ENCODE peak calls at places on chromosome 11, in ten cellular contexts. F is HCT116; L is ovary; K is prostate gland; Y is K562; N is H9; C is HFFc6; W is osteoblast; B is nephron progenitor cell; M is CD4-positive, alpha-beta T cell. Q is an unnamed sample.

GRCh38 chr11:74321487-74322188 is 10.2 kb upstream of the P4HA3 start:
- DNase-seq in F (no peak), L (no peak), K (no peak), Y (peak; percentile 59), N (no peak), C (no peak), W (no peak), B (peak; percentile 18), M (peak; percentile 12), Q (no peak)

GRCh38 chr11:62273789-62274275 is 3.9 kb downstream of the SCGB2A2 start:
- DNase-seq in F (no peak), L (no peak), K (no peak), Y (no peak), N (peak; percentile 35), C (no peak), W (no peak), B (no peak), M (no peak), Q (no peak)

GRCh38 chr11:94734563-94735275 is 33.4 kb upstream of the AMOTL1 start:
- DNase-seq in F (peak; percentile 54), L (no peak), K (no peak), Y (peak; percentile 45), N (peak; percentile 81), C (no peak), W (no peak), B (peak; percentile 36), M (no peak), Q (no peak)

GRCh38 chr11:45924927-45925326 is 2.5 kb downstream of the LARGE2 start:
- DNase-seq in F (no peak), L (no peak), K (no peak), Y (no peak), N (peak; percentile 18), C (no peak), W (peak; percentile 86), B (no peak), M (no peak), Q (peak; percentile 7)

GRCh38 chr11:112300094-112300786 is 39.6 kb upstream of the PLET1 start:
- DNase-seq in F (no peak), L (no peak), K (no peak), Y (no peak), N (no peak), C (no peak), W (no peak), B (no peak), M (no peak), Q (no peak)

GRCh38 chr11:75532200-75532972 is 6.6 kb upstream of the GDPD5 start:
- DNase-seq in F (peak; percentile 56), L (peak; percentile 76), K (peak; percentile 45), Y (peak; percentile 91), N (peak; percentile 85), C (peak; percentile 38), W (peak; percentile 95), B (peak; percentile 87), M (peak; percentile 74), Q (peak; percentile 79)

GRCh38 chr11:16897460-16898061 is 116.7 kb downstream of the PLEKHA7 start:
- DNase-seq in F (no peak), L (no peak), K (no peak), Y (no peak), N (peak; percentile 72), C (no peak), W (no peak), B (no peak), M (no peak), Q (no peak)

GRCh38 chr11:92556435-92556834 is 331.8 kb downstream of the FAT3 start:
- DNase-seq in F (no peak), L (no peak), K (no peak), Y (no peak), N (no peak), C (no peak), W (no peak), B (peak; percentile 36), M (no peak), Q (no peak)

GRCh38 chr11:65636108-65636809 is 1.6 kb upstream of the SIPA1 start:
- DNase-seq in F (no peak), L (no peak), K (no peak), Y (peak; percentile 92), N (no peak), C (no peak), W (no peak), B (no peak), M (no peak), Q (no peak)

GRCh38 chr11:8713760-8714159 is 31.2 kb downstream of the RPL27A start:
- DNase-seq in F (no peak), L (no peak), K (no peak), Y (no peak), N (no peak), C (no peak), W (peak; percentile 44), B (no peak), M (no peak), Q (no peak)

GRCh38 chr11:125464266-125464662 is 31.8 kb downstream of the FEZ1 start:
- DNase-seq in F (no peak), L (no peak), K (no peak), Y (peak; percentile 45), N (no peak), C (no peak), W (peak; percentile 14), B (no peak), M (no peak), Q (no peak)

GRCh38 chr11:104830080-104830479 is 68.2 kb downstream of the CASP12 start:
- DNase-seq in F (peak; percentile 1), L (no peak), K (no peak), Y (no peak), N (no peak), C (no peak), W (peak; percentile 21), B (no peak), M (no peak), Q (no peak)

GRCh38 chr11:128421577-128421976 is 165.8 kb downstream of the ETS1 start:
- DNase-seq in F (no peak), L (no peak), K (no peak), Y (no peak), N (no peak), C (peak; percentile 70), W (peak; percentile 51), B (no peak), M (no peak), Q (no peak)

GRCh38 chr11:3723014-3723708 is 52.0 kb upstream of the CHRNA10 start:
- DNase-seq in F (no peak), L (no peak), K (no peak), Y (no peak), N (no peak), C (peak; percentile 98), W (peak; percentile 73), B (no peak), M (no peak), Q (no peak)

GRCh38 chr11:50298182-50298988 is 265.7 kb downstream of the OR4C45 start:
- DNase-seq in F (no peak), L (no peak), K (no peak), Y (peak; percentile 85), N (no peak), C (no peak), W (no peak), B (no peak), M (no peak), Q (no peak)
- TF ChIP-seq CTCF in F (no peak), L (no peak), K (no peak), Y (no peak), N (no peak), C (no peak), W (no peak), B (no peak), M (no peak), Q (no peak)

GRCh38 chr11:81002374-81002773 is 1561.5 kb upstream of the TENM4 start:
- DNase-seq in F (no peak), L (no peak), K (no peak), Y (no peak), N (no peak), C (no peak), W (no peak), B (no peak), M (no peak), Q (no peak)
- TF ChIP-seq CTCF in F (no peak), L (no peak), K (no peak), Y (no peak), N (no peak), C (no peak), W (no peak), B (no peak), M (no peak), Q (no peak)

DNA sequence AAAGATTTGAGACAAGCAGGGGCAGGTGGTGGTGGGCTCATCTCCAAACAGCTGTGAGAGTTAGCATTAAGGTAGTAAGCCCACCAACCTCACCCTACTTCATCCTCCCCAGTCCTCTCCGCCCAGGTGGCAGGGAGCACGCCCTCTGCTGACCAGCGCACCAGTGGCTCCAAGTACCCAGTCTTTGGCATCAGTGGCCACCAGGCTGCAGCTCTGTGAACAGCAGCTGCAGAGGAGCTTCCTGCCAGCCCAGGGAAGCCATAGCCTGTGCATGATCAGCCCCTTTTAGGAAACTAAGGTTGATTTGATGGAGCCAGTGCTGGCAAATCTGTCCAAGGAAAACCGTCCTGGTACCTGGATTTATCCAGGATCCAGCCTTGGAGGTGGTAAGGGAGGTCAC is 21.7 kb downstream of the CAVIN3 start:
- DNase-seq in F (peak; percentile 51), L (no peak), K (no peak), Y (peak; percentile 12), N (peak; percentile 93), C (peak; percentile 45), W (peak; percentile 35), B (peak; percentile 46), M (no peak), Q (no peak)
- TF ChIP-seq CTCF in F (peak; percentile 97), L (no peak), K (no peak), Y (peak; percentile 98), N (peak; percentile 94), C (peak; percentile 75), W (peak; percentile 65), B (peak; percentile 41), M (no peak), Q (peak; percentile 22)

DNA sequence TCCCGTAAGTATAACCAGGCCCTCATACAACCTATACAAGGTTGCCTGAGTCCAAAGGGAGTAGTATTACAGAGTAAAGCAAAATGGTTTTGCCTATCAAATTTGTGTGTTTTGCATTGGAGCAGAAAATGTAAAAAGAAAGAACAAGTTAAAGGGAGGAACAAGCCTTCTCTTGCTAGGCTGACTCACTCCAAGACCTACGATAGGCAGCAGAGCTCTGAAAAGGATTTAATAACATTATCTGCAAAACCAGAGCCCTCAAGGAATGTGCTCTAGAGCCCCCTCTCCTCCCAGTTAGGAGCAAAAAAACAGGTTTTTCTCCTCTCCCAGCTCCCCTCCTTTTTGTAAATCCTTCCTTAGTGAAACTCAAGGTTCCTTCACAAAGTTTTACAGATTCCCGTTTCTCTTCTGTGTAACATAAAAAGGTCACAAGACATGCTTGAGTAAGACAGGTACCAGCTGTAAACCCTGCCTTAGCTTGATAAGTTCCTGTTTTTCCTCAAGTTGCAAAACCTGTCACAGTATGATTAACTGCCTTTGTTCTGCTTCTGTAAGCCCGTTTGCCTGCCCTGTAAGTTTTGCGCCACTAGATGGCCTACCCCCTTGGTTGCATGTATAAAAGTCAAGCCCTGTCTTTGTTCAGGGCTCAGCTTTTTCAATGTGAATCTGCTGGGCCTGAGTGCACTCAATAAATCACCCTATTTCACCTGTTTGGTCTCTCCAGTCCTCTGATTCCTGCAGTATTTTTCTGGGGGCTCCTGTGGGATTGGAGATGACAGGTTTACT is 498.2 kb downstream of the KCNA4 start:
- DNase-seq in F (no peak), L (no peak), K (no peak), Y (no peak), N (peak; percentile 47), C (no peak), W (no peak), B (no peak), M (no peak), Q (no peak)
- TF ChIP-seq CTCF in F (peak; percentile 32), L (no peak), K (no peak), Y (no peak), N (peak; percentile 63), C (no peak), W (no peak), B (peak; percentile 8), M (no peak), Q (no peak)